ENCODE peak calls at places on chromosomes 7 and 10, in six cellular contexts. One of them, this sample, is unnamed.

GRCh38 chr7:25805027-25805687 is 346.8 kb upstream of the NFE2L3 start:
- DNase-seq in osteocyte: no peak
- DNase-seq in endothelial cell: no peak
- DNase-seq in Kasumi-1: no peak
- DNase-seq in mucosa of gallbladder: no peak
- DNase-seq in stimulated activated CD4-positive, alpha-beta T cell treated with anti-CD3 and anti-CD28 coated beads, Interleukin-2, amount 100 ng/mL, for 48 hours: no peak
- DNase-seq in this sample: no peak

GRCh38 chr7:105924950-105925349 is 38.1 kb upstream of the CDHR3 start:
- DNase-seq in osteocyte: no peak
- DNase-seq in Kasumi-1: no peak
- DNase-seq in endothelial cell: no peak
- DNase-seq in mucosa of gallbladder: no peak
- DNase-seq in stimulated activated CD4-positive, alpha-beta T cell treated with anti-CD3 and anti-CD28 coated beads, Interleukin-2, amount 100 ng/mL, for 48 hours: no peak
- DNase-seq in this sample: no peak

GRCh38 chr7:17898111-17898510 is 42.2 kb downstream of the SNX13 start:
- DNase-seq in endothelial cell: no peak
- DNase-seq in stimulated activated CD4-positive, alpha-beta T cell treated with anti-CD3 and anti-CD28 coated beads, Interleukin-2, amount 100 ng/mL, for 48 hours: no peak
- DNase-seq in mucosa of gallbladder: no peak
- DNase-seq in osteocyte: no peak
- DNase-seq in Kasumi-1: no peak
- DNase-seq in this sample: no peak

GRCh38 chr7:158317238-158318205 is 270.1 kb downstream of the PTPRN2 start:
- DNase-seq in osteocyte: peak; percentile 84
- DNase-seq in Kasumi-1: no peak
- DNase-seq in endothelial cell: no peak
- DNase-seq in stimulated activated CD4-positive, alpha-beta T cell treated with anti-CD3 and anti-CD28 coated beads, Interleukin-2, amount 100 ng/mL, for 48 hours: no peak
- DNase-seq in mucosa of gallbladder: no peak
- DNase-seq in this sample: no peak

GRCh38 chr7:43711503-43711902 is 17.8 kb downstream of the COA1 start:
- DNase-seq in Kasumi-1: no peak
- DNase-seq in endothelial cell: no peak
- DNase-seq in stimulated activated CD4-positive, alpha-beta T cell treated with anti-CD3 and anti-CD28 coated beads, Interleukin-2, amount 100 ng/mL, for 48 hours: no peak
- DNase-seq in mucosa of gallbladder: no peak
- DNase-seq in osteocyte: no peak
- DNase-seq in this sample: no peak

GRCh38 chr7:39356531-39356930 is 209.7 kb upstream of the YAE1 start:
- DNase-seq in Kasumi-1: no peak
- DNase-seq in osteocyte: no peak
- DNase-seq in stimulated activated CD4-positive, alpha-beta T cell treated with anti-CD3 and anti-CD28 coated beads, Interleukin-2, amount 100 ng/mL, for 48 hours: no peak
- DNase-seq in mucosa of gallbladder: no peak
- DNase-seq in endothelial cell: no peak
- DNase-seq in this sample: no peak

GRCh38 chr7:1646957-1647891 is 22.9 kb upstream of the ELFN1 start:
- DNase-seq in mucosa of gallbladder: no peak
- DNase-seq in stimulated activated CD4-positive, alpha-beta T cell treated with anti-CD3 and anti-CD28 coated beads, Interleukin-2, amount 100 ng/mL, for 48 hours: no peak
- DNase-seq in osteocyte: no peak
- DNase-seq in endothelial cell: no peak
- DNase-seq in Kasumi-1: no peak
- DNase-seq in this sample: no peak

GRCh38 chr7:47587976-47588375 is 6.1 kb upstream of the TNS3 start:
- DNase-seq in endothelial cell: no peak
- DNase-seq in osteocyte: no peak
- DNase-seq in stimulated activated CD4-positive, alpha-beta T cell treated with anti-CD3 and anti-CD28 coated beads, Interleukin-2, amount 100 ng/mL, for 48 hours: no peak
- DNase-seq in mucosa of gallbladder: no peak
- DNase-seq in Kasumi-1: no peak
- DNase-seq in this sample: no peak

GRCh38 chr10:26215923-26216576 is 524 bp upstream of the GAD2 start:
- DNase-seq in mucosa of gallbladder: no peak
- DNase-seq in endothelial cell: peak; percentile 79
- DNase-seq in osteocyte: no peak
- DNase-seq in Kasumi-1: no peak
- DNase-seq in stimulated activated CD4-positive, alpha-beta T cell treated with anti-CD3 and anti-CD28 coated beads, Interleukin-2, amount 100 ng/mL, for 48 hours: no peak
- DNase-seq in this sample: no peak

GRCh38 chr7:41873781-41874180 is 170.9 kb upstream of the INHBA start:
- DNase-seq in osteocyte: no peak
- DNase-seq in endothelial cell: no peak
- DNase-seq in Kasumi-1: no peak
- DNase-seq in mucosa of gallbladder: no peak
- DNase-seq in stimulated activated CD4-positive, alpha-beta T cell treated with anti-CD3 and anti-CD28 coated beads, Interleukin-2, amount 100 ng/mL, for 48 hours: no peak
- DNase-seq in this sample: no peak

GRCh38 chr7:158771213-158771817 is 58.0 kb downstream of the ESYT2 start:
- DNase-seq in mucosa of gallbladder: no peak
- DNase-seq in stimulated activated CD4-positive, alpha-beta T cell treated with anti-CD3 and anti-CD28 coated beads, Interleukin-2, amount 100 ng/mL, for 48 hours: no peak
- DNase-seq in Kasumi-1: no peak
- DNase-seq in osteocyte: no peak
- DNase-seq in endothelial cell: no peak
- DNase-seq in this sample: no peak

GRCh38 chr10:66804911-66805310 is 120.9 kb upstream of the LRRTM3 start:
- DNase-seq in Kasumi-1: no peak
- DNase-seq in endothelial cell: no peak
- DNase-seq in osteocyte: no peak
- DNase-seq in mucosa of gallbladder: peak; percentile 54
- DNase-seq in stimulated activated CD4-positive, alpha-beta T cell treated with anti-CD3 and anti-CD28 coated beads, Interleukin-2, amount 100 ng/mL, for 48 hours: no peak
- DNase-seq in this sample: no peak

This sample was measured in SHP77 treated with DMSO at 0.1 percent for 48 hours.